ENCODE peak calls at places on chromosome 3, in four cellular contexts. One of them, this sample, is unnamed.

GRCh38 chr3:129181834-129182233 is 1.9 kb downstream of the CNBP start:
- DNase-seq in MM.1S: no peak
- DNase-seq in HCT116: no peak
- DNase-seq in GM23248: no peak
- DNase-seq in this sample: no peak

GRCh38 chr3:147256739-147257138 is 149.6 kb downstream of the ZIC4 start:
- DNase-seq in GM23248: no peak
- DNase-seq in HCT116: no peak
- DNase-seq in MM.1S: no peak
- DNase-seq in this sample: no peak

GRCh38 chr3:188720636-188721035 is 451.1 kb upstream of the TPRG1 start:
- DNase-seq in HCT116: no peak
- DNase-seq in GM23248: peak
- DNase-seq in MM.1S: no peak
- DNase-seq in this sample: no peak

GRCh38 chr3:29454326-29454725 is 173.5 kb downstream of the RBMS3 start:
- DNase-seq in GM23248: no peak
- DNase-seq in MM.1S: no peak
- DNase-seq in HCT116: no peak
- DNase-seq in this sample: no peak

GRCh38 chr3:135926664-135927063 is 38.9 kb upstream of the PPP2R3A start:
- DNase-seq in GM23248: no peak
- DNase-seq in MM.1S: no peak
- DNase-seq in HCT116: no peak
- DNase-seq in this sample: no peak

GRCh38 chr3:181330821-181331563 is 341.5 kb upstream of the DNAJC19 start:
- DNase-seq in MM.1S: no peak
- DNase-seq in HCT116: no peak
- DNase-seq in GM23248: no peak
- DNase-seq in this sample: no peak

GRCh38 chr3:196524527-196524926 is 9.4 kb upstream of the SMCO1 start:
- DNase-seq in MM.1S: no peak
- DNase-seq in GM23248: no peak
- DNase-seq in HCT116: no peak
- DNase-seq in this sample: no peak

GRCh38 chr3:139472380-139473010 is 3.8 kb downstream of the RBP2 start:
- DNase-seq in GM23248: peak
- DNase-seq in HCT116: no peak
- DNase-seq in MM.1S: no peak
- DNase-seq in this sample: no peak

GRCh38 chr3:150613709-150614480 is 10.8 kb downstream of the SELENOT start:
- DNase-seq in MM.1S: no peak
- DNase-seq in HCT116: no peak
- DNase-seq in GM23248: no peak
- DNase-seq in this sample: no peak

GRCh38 chr3:12695916-12696315 is 32.0 kb upstream of the RAF1 start:
- DNase-seq in GM23248: no peak
- DNase-seq in HCT116: no peak
- DNase-seq in MM.1S: no peak
- DNase-seq in this sample: no peak

GRCh38 chr3:43327184-43327950 is 41.0 kb downstream of the SNRK start:
- DNase-seq in GM23248: peak
- DNase-seq in HCT116: no peak
- DNase-seq in MM.1S: peak
- DNase-seq in this sample: peak

GRCh38 chr3:136624894-136625815 is 127.0 kb downstream of the STAG1 start:
- DNase-seq in HCT116: peak
- DNase-seq in GM23248: no peak
- DNase-seq in MM.1S: no peak
- DNase-seq in this sample: peak

GRCh38 chr3:66602691-66603090 is 101.9 kb upstream of the LRIG1 start:
- DNase-seq in GM23248: no peak
- DNase-seq in HCT116: no peak
- DNase-seq in MM.1S: no peak
- DNase-seq in this sample: no peak

GRCh38 chr3:55477306-55478010 is 9.6 kb downstream of the WNT5A start:
- DNase-seq in HCT116: no peak
- DNase-seq in MM.1S: no peak
- DNase-seq in GM23248: no peak
- DNase-seq in this sample: no peak

GRCh38 chr3:115350606-115351005 is 203.5 kb upstream of the ZBTB20 start:
- DNase-seq in HCT116: no peak
- DNase-seq in MM.1S: no peak
- DNase-seq in GM23248: no peak
- DNase-seq in this sample: no peak

GRCh38 chr3:13142552-13143380 is 69.5 kb upstream of the IQSEC1 start:
- DNase-seq in GM23248: no peak
- DNase-seq in MM.1S: no peak
- DNase-seq in HCT116: no peak
- DNase-seq in this sample: no peak

GRCh38 chr3:155296413-155296812 is 2.9 kb upstream of the STRIT1 start:
- DNase-seq in HCT116: no peak
- DNase-seq in GM23248: no peak
- DNase-seq in MM.1S: no peak
- DNase-seq in this sample: no peak

GRCh38 chr3:13016083-13016725 is 57.0 kb downstream of the IQSEC1 start:
- DNase-seq in GM23248: peak
- DNase-seq in MM.1S: peak
- DNase-seq in HCT116: no peak
- DNase-seq in this sample: no peak

GRCh38 chr3:149593416-149594160 is 64.2 kb downstream of the WWTR1 start:
- DNase-seq in MM.1S: no peak
- DNase-seq in GM23248: no peak
- DNase-seq in HCT116: no peak
- DNase-seq in this sample: no peak

GRCh38 chr3:42665050-42665878 is 11.8 kb downstream of the ZBTB47 start:
- DNase-seq in MM.1S: no peak
- DNase-seq in GM23248: no peak
- DNase-seq in HCT116: no peak
- DNase-seq in this sample: no peak

GRCh38 chr3:187954486-187955075 is 199.4 kb upstream of the LPP start:
- DNase-seq in GM23248: peak
- DNase-seq in HCT116: no peak
- DNase-seq in MM.1S: no peak
- DNase-seq in this sample: no peak

GRCh38 chr3:99843590-99844260 is 26.1 kb downstream of the CMSS1 start:
- DNase-seq in GM23248: peak
- DNase-seq in MM.1S: no peak
- DNase-seq in HCT116: no peak
- DNase-seq in this sample: no peak

GRCh38 chr3:183824761-183825379 is 507 bp downstream of the MAP6D1 start:
- DNase-seq in MM.1S: no peak
- DNase-seq in GM23248: peak
- DNase-seq in HCT116: no peak
- DNase-seq in this sample: peak

GRCh38 chr3:140196970-140197369 is 262.0 kb downstream of the CLSTN2 start:
- DNase-seq in HCT116: no peak
- DNase-seq in GM23248: no peak
- DNase-seq in MM.1S: no peak
- DNase-seq in this sample: no peak

GRCh38 chr3:127790009-127790533 is 32.2 kb downstream of the MGLL start:
- DNase-seq in HCT116: no peak
- DNase-seq in MM.1S: no peak
- DNase-seq in GM23248: no peak
- DNase-seq in this sample: no peak

DNA sequence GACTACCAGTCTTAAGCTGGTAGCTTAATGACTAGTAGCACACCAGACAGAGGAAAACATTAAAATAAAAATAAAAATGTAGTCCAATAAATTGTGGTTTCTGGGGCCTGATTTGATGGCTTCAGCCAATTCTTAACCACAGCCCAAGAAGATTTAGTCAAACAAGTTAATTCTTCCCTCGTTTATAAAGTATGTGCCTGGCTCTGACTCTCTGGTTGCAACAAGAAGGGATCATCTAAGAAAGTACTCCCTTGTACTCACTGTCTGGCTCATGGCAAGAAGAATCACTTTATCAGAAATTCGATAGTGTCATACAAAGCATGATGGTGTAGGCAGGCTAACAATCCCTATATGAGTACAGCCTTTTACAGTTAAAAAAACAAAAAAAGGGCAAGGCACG is 141.9 kb downstream of the P3H2 start:
- DNase-seq in MM.1S: no peak
- DNase-seq in GM23248: peak
- DNase-seq in HCT116: no peak
- DNase-seq in this sample: no peak
- TF ChIP-seq EZH2phosphoT487 in MM.1S: no peak
- TF ChIP-seq EZH2phosphoT487 in GM23248: no peak
- TF ChIP-seq EZH2phosphoT487 in HCT116: no peak
- TF ChIP-seq EZH2phosphoT487 in this sample: no peak

DNA sequence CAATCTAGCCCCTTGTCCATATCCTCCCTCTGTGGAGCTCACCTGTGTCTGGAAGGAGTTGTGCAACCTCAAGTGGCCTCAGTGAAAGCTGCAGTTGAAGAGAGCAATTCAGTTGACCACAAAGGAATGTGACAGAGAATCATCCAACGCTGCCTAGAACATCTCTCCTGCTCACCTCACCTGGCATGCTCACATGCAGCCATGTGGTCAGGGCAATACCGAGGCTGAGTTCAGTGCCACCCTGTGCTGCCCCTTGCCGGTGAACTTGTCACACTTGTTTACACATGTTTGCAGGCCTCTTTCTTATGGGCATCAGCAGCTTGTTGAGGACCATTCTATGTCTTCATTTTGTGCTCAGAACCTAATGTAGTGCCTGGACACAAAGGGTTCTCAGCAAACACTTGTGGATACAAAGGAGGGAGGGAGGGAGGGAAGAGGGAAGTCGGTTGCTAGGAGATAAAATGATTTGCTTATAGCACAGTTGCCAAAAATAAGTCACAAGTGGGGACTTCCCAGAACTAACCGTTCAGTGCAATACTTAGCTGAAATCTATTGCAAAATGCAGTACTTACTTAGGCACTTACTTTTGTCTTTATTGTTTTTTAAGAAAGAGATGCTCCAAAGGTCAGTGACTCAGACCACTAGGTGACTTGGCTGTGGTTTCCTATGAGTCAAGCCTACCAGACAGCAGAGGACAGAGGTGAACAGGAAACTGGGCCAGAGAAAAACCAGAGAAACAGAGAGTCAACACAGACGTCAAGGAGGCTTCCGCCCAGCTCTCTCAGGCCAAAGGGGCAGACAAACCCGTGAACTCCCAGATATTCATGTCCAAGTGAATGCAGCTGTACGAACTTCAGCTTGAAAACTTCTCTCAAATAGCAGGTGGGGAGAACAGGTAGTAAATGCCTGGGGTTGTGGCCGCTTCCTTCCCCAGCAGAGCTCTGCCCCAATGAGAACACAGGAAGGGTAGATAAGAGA is 227.8 kb upstream of the CTNNB1 start:
- DNase-seq in MM.1S: peak
- DNase-seq in GM23248: peak
- DNase-seq in HCT116: peak
- DNase-seq in this sample: peak
- H3K4me3 ChIP-seq in MM.1S: no peak
- H3K4me3 ChIP-seq in GM23248: no peak
- H3K4me3 ChIP-seq in HCT116: no peak
- H3K4me3 ChIP-seq in this sample: no peak

GRCh38 chr3:113211370-113212154 is at the start of gene BOC:
- DNase-seq in HCT116: no peak
- DNase-seq in GM23248: peak
- DNase-seq in MM.1S: peak
- DNase-seq in this sample: peak
- TF ChIP-seq EZH2phosphoT487 in HCT116: no peak
- TF ChIP-seq EZH2phosphoT487 in GM23248: no peak
- TF ChIP-seq EZH2phosphoT487 in MM.1S: no peak
- TF ChIP-seq EZH2phosphoT487 in this sample: no peak

GRCh38 chr3:40012381-40012780 is 203.0 kb downstream of the MYRIP start:
- DNase-seq in GM23248: no peak
- DNase-seq in HCT116: no peak
- DNase-seq in MM.1S: no peak
- DNase-seq in this sample: no peak
- H3K4me3 ChIP-seq in GM23248: no peak
- H3K4me3 ChIP-seq in HCT116: no peak
- H3K4me3 ChIP-seq in MM.1S: no peak
- H3K4me3 ChIP-seq in this sample: no peak

DNA sequence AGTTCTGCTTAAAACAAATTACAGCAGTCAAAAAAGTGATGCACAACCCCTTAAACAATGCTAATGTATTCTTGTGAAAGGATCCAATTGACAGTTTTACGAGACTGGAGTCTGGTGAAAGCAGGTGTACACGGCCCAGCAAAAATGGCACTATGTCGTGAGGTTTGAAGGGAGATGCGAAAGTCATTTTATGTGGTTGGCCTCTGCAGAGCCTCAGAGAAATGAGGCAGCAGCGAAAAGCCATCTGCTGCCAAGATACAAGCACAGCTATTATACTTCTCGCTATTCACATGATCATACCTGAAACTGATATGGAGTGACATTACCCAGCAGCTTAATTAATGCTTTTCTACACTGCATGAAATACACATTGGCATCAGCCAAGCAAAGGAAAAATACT is 36.4 kb downstream of the MECOM start:
- DNase-seq in MM.1S: peak
- DNase-seq in GM23248: no peak
- DNase-seq in HCT116: no peak
- DNase-seq in this sample: no peak
- TF ChIP-seq EZH2phosphoT487 in MM.1S: no peak
- TF ChIP-seq EZH2phosphoT487 in GM23248: no peak
- TF ChIP-seq EZH2phosphoT487 in HCT116: no peak
- TF ChIP-seq EZH2phosphoT487 in this sample: no peak

DNA sequence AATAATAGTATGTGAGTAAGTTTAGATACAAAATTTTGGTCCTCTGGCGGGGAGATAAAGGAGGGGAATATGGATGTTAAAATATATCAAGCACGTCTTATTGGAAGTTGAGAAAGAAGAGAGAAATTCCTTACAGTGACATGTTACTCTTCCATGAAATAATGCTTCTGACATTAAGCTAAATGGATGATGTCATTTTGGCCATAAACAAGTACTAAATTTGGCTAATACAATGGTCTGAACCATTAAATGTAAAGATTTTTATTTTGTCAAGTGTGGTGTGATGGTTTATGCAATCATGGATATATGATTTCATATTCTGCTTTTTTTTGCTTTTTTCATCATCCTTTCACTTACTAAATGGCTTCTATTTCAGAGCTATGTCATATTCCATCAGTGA is 405.4 kb downstream of the FEZF2 start:
- DNase-seq in GM23248: no peak
- DNase-seq in MM.1S: no peak
- DNase-seq in HCT116: no peak
- DNase-seq in this sample: no peak
- H3K4me3 ChIP-seq in GM23248: no peak
- H3K4me3 ChIP-seq in MM.1S: no peak
- H3K4me3 ChIP-seq in HCT116: no peak
- H3K4me3 ChIP-seq in this sample: no peak